ENCODE peak calls at places on chromosomes 4 and X, in four cellular contexts. R, D, G and I are unnamed samples.

GRCh38 chrX:153476628-153477027 is 6.3 kb upstream of the HAUS7 start:
- DNase-seq in G (peak), D (no peak), R (peak), I (no peak)

GRCh38 chr4:75698162-75698962 is 25.2 kb upstream of the G3BP2 start:
- DNase-seq in R (no peak), D (no peak), G (no peak), I (no peak)

GRCh38 chrX:31670245-31670644 is 598.4 kb upstream of the FTHL17 start:
- DNase-seq in D (no peak), R (peak), G (peak), I (no peak)

GRCh38 chr4:2413821-2414610 is 4.4 kb downstream of the ZFYVE28 start:
- DNase-seq in R (peak), G (peak), D (no peak), I (no peak)

GRCh38 chr4:4852591-4853362 is 6.7 kb upstream of the MSX1 start:
- DNase-seq in R (peak), G (peak), D (no peak), I (peak)

GRCh38 chrX:35890699-35891098 is 28.8 kb upstream of the CFAP47 start:
- DNase-seq in D (peak), G (peak), R (peak), I (no peak)

GRCh38 chr4:176238819-176239218 is 30.2 kb downstream of the ASB5 start:
- DNase-seq in D (no peak), G (peak), R (peak), I (peak)

GRCh38 chr4:35697203-35697736 is 547.0 kb downstream of the ARAP2 start:
- DNase-seq in G (no peak), D (no peak), R (no peak), I (no peak)

GRCh38 chr4:25823632-25824031 is 39.2 kb downstream of the SEL1L3 start:
- DNase-seq in G (no peak), D (no peak), R (no peak), I (no peak)

DNA sequence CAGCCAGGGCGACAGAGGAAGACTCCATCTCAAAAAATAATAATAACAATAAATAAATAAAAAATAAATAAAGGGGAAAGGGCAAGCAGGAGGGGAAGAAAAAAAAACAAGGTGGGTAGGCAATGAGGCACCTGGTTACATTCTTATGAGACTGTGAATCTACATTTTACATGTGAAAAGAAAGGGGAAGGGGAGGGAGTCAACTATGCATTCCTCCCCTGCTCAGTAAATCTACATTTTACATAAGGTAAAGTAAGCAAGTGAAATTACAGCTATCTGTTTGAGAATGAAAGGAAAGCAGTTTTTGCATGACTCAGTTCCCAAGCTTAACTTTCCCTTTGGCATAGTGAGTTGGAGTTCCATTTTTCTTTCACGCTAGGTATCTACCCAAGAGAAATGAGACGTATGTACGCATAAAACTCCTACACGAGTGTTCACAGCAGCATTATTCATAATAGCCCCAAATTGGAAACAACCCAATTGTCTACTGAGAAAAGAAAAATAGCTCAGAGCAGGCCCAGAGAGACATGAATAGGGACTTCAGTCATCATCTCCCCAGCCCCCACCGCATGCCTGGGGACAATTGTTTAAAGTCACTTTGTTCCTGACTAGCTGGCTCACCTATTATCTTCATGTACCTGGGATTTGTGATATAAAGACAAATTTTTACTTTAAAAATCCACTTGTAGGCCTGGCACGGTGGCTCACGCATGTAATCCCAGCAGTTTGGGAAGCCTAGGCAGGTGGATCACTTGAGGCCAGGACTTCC is 52.4 kb downstream of the DDX3X start:
- DNase-seq in G (peak), D (no peak), R (peak), I (no peak)
- H3K4me3 ChIP-seq in G (no peak), D (no peak), R (no peak), I (no peak)

GRCh38 chr4:33625762-33626161 is 2618.6 kb downstream of the ARAP2 start:
- DNase-seq in G (no peak), D (no peak), R (peak), I (no peak)
- TF ChIP-seq CTCF in G (no peak), D (no peak), R (peak), I (no peak)

GRCh38 chrX:40004916-40005289 is 92.9 kb downstream of the BCOR start:
- DNase-seq in R (no peak), D (no peak), G (no peak), I (no peak)

GRCh38 chrX:40007136-40007535 is 90.6 kb downstream of the BCOR start:
- DNase-seq in G (no peak), D (no peak), R (no peak), I (no peak)

GRCh38 chrX:40003982-40004535 is 93.7 kb downstream of the BCOR start:
- DNase-seq in D (no peak), R (no peak), G (no peak), I (no peak)

GRCh38 chrX:40006025-40007017 is 91.4 kb downstream of the BCOR start:
- DNase-seq in D (no peak), G (peak), R (peak), I (no peak)

GRCh38 chrX:40005290-40006011 is 92.3 kb downstream of the BCOR start:
- DNase-seq in D (no peak), R (peak), G (peak), I (no peak)
- H3K4me3 ChIP-seq in D (no peak), R (no peak), G (no peak), I (no peak)

GRCh38 chr4:40924793-40925117 is 175.0 kb downstream of the NSUN7 start:
- DNase-seq in G (no peak), D (no peak), R (no peak), I (no peak)
- TF ChIP-seq CTCF in G (no peak), D (no peak), R (no peak), I (no peak)

GRCh38 chrX:103554687-103555417 is 30.5 kb upstream of the TCEAL4 start:
- DNase-seq in G (no peak), R (no peak), D (no peak), I (no peak)
- H3K4me3 ChIP-seq in G (peak), R (peak), D (no peak), I (no peak)